ENCODE peak calls at places on chromosome 15, in nine cellular contexts. G is right lobe of liver; V is SW480; B is stimulated activated CD4-positive, alpha-beta T cell treated with anti-CD3 and anti-CD28 coated beads, Interleukin-4, amount 100 ng/mL, for 1 hour; Z is ELF-1; C is Calu3; X is MCF 10A; I is AG04450; Q is HL-60. T is an unnamed sample.

GRCh38 chr15:51931016-51931415 is 40.6 kb downstream of the LEO1 start:
- DNase-seq in G (no peak), C (no peak), B (no peak), Z (no peak), X (no peak), V (no peak), Q (no peak), I (no peak), T (no peak)

GRCh38 chr15:98873441-98874218 is 134.0 kb downstream of the PGPEP1L start:
- DNase-seq in V (peak), I (no peak), B (no peak), C (no peak), Q (peak), X (peak), G (no peak), Z (peak), T (peak)

GRCh38 chr15:37094542-37095196 is 5.7 kb downstream of the MEIS2 start:
- DNase-seq in G (no peak), B (no peak), X (no peak), I (no peak), V (no peak), Z (no peak), C (no peak), Q (no peak), T (no peak)

GRCh38 chr15:68304611-68305337 is 27.2 kb downstream of the FEM1B start:
- DNase-seq in C (no peak), X (no peak), B (no peak), V (no peak), Z (peak), I (no peak), G (no peak), Q (no peak), T (no peak)

GRCh38 chr15:69443032-69443611 is 9.5 kb upstream of the RPLP1 start:
- DNase-seq in G (no peak), B (no peak), V (no peak), X (no peak), I (no peak), Q (no peak), C (no peak), Z (no peak), T (no peak)

GRCh38 chr15:34297059-34297458 is 40.5 kb downstream of the SLC12A6 start:
- DNase-seq in B (no peak), I (no peak), X (no peak), Q (no peak), C (no peak), Z (no peak), G (no peak), V (no peak), T (no peak)

GRCh38 chr15:42165081-42165480 is 8.6 kb upstream of the PLA2G4F start:
- DNase-seq in X (no peak), Q (no peak), V (no peak), Z (no peak), C (no peak), B (no peak), I (no peak), G (no peak), T (no peak)

GRCh38 chr15:86021281-86022264 is 58.1 kb upstream of the AGBL1 start:
- DNase-seq in Q (no peak), X (peak), I (no peak), B (no peak), G (no peak), V (peak), C (peak), Z (no peak), T (peak)

GRCh38 chr15:98842192-98842972 is 165.2 kb downstream of the PGPEP1L start:
- DNase-seq in Z (no peak), G (no peak), Q (no peak), C (no peak), B (no peak), I (no peak), V (no peak), X (no peak), T (no peak)

GRCh38 chr15:39896101-39896500 is 24.0 kb downstream of the GPR176 start:
- DNase-seq in X (no peak), Q (no peak), Z (no peak), G (no peak), V (no peak), B (no peak), C (no peak), I (no peak), T (no peak)

GRCh38 chr15:75929799-75930565 is 26.3 kb downstream of the FBXO22 start:
- DNase-seq in Q (no peak), B (no peak), G (no peak), X (no peak), Z (no peak), C (no peak), I (no peak), V (no peak), T (no peak)

GRCh38 chr15:83436513-83437158 is 10.5 kb upstream of the SH3GL3 start:
- DNase-seq in I (no peak), B (no peak), Q (no peak), X (peak), V (peak), G (no peak), Z (peak), C (peak), T (peak)

GRCh38 chr15:52492132-52492531 is 36.5 kb downstream of the MYO5A start:
- DNase-seq in G (no peak), B (no peak), X (no peak), V (no peak), Q (no peak), Z (no peak), I (no peak), C (no peak), T (no peak)

GRCh38 chr15:64854041-64854440 is 12.3 kb downstream of the PLEKHO2 start:
- DNase-seq in Z (no peak), G (no peak), X (no peak), B (no peak), C (no peak), V (no peak), Q (no peak), I (no peak), T (no peak)

GRCh38 chr15:68637755-68638405 is 59.1 kb downstream of the CORO2B start:
- DNase-seq in V (no peak), X (no peak), Q (no peak), I (no peak), Z (no peak), G (no peak), B (no peak), C (no peak), T (no peak)

GRCh38 chr15:67820992-67821783 is 4.1 kb upstream of the SKOR1 start:
- DNase-seq in X (peak), G (peak), B (peak), C (no peak), V (no peak), Z (peak), Q (no peak), I (no peak), T (no peak)

GRCh38 chr15:29071907-29072273 is 186.1 kb downstream of the APBA2 start:
- DNase-seq in V (no peak), Z (no peak), B (no peak), C (no peak), I (no peak), X (no peak), Q (no peak), G (no peak), T (no peak)

GRCh38 chr15:29925227-29926082 is 103.2 kb upstream of the TJP1 start:
- DNase-seq in Z (peak), X (peak), V (peak), B (peak), C (peak), I (peak), G (peak), Q (no peak), T (peak)

GRCh38 chr15:65377105-65377975 is 462 bp downstream of the IGDCC3 start:
- DNase-seq in C (peak), X (no peak), I (no peak), V (peak), G (no peak), B (no peak), Z (peak), Q (no peak), T (peak)

GRCh38 chr15:57406040-57406772 is 29.9 kb downstream of the CGNL1 start:
- DNase-seq in I (no peak), Z (peak), C (no peak), B (no peak), Q (no peak), V (no peak), X (no peak), G (no peak), T (no peak)

GRCh38 chr15:73892446-73893226 is 19.3 kb downstream of the TBC1D21 start:
- DNase-seq in Q (no peak), V (no peak), Z (no peak), I (no peak), B (no peak), G (no peak), X (no peak), C (no peak), T (no peak)

GRCh38 chr15:22887157-22887951 is 48.9 kb downstream of the NIPA2 start:
- DNase-seq in I (peak), G (no peak), V (no peak), Q (no peak), B (no peak), C (no peak), X (peak), Z (no peak), T (no peak)

GRCh38 chr15:53457479-53457878 is 302.0 kb downstream of the WDR72 start:
- DNase-seq in B (no peak), Q (no peak), I (no peak), G (no peak), V (no peak), C (no peak), Z (no peak), X (no peak), T (no peak)

GRCh38 chr15:69324031-69324430 is 25.3 kb downstream of the PAQR5 start:
- DNase-seq in Z (no peak), B (no peak), G (no peak), I (no peak), Q (no peak), C (no peak), X (no peak), V (no peak), T (no peak)